ENCODE peak calls at places on chromosomes 5 and 9, in seven cellular contexts. N, L, C, H, O, K and Y are unnamed samples.

GRCh38 chr5:118302786-118303185 is 685.6 kb downstream of the DTWD2 start:
- DNase-seq in N (no peak), L (no peak), C (no peak), H (no peak), O (no peak), K (no peak), Y (no peak)

GRCh38 chr5:152649609-152650008 is 244.5 kb upstream of the NMUR2 start:
- DNase-seq in N (no peak), L (no peak), C (no peak), H (no peak), O (no peak), K (no peak), Y (no peak)

GRCh38 chr5:72871358-72872024 is 55.0 kb downstream of the TNPO1 start:
- DNase-seq in N (no peak), L (no peak), C (peak), H (no peak), O (no peak), K (no peak), Y (no peak)

GRCh38 chr9:108290839-108291585 is 564.8 kb downstream of the ACTL7B start:
- DNase-seq in N (no peak), L (no peak), C (no peak), H (peak), O (no peak), K (no peak), Y (no peak)

GRCh38 chr5:76331139-76331538 is 71.9 kb upstream of the IQGAP2 start:
- DNase-seq in N (no peak), L (no peak), C (no peak), H (no peak), O (no peak), K (no peak), Y (no peak)

GRCh38 chr9:121324316-121324715 is 45.7 kb downstream of the STOM start:
- DNase-seq in N (no peak), L (no peak), C (no peak), H (no peak), O (no peak), K (no peak), Y (no peak)

GRCh38 chr5:159905496-159905895 is 10.8 kb upstream of the ADRA1B start:
- DNase-seq in N (no peak), L (no peak), C (peak), H (peak), O (no peak), K (no peak), Y (peak)

GRCh38 chr9:115808108-115808507 is 345.5 kb upstream of the PAPPA start:
- DNase-seq in N (no peak), L (no peak), C (peak), H (no peak), O (no peak), K (no peak), Y (no peak)

GRCh38 chr9:84937086-84937670 is 267.6 kb downstream of the NTRK2 start:
- DNase-seq in N (no peak), L (no peak), C (no peak), H (no peak), O (no peak), K (no peak), Y (no peak)

GRCh38 chr9:14958989-14959388 is 48.8 kb upstream of the FREM1 start:
- DNase-seq in N (no peak), L (no peak), C (no peak), H (no peak), O (no peak), K (no peak), Y (no peak)